ENCODE peak calls at places on chromosomes 16 and 17, in five cellular contexts. Q is stimulated activated naive CD8-positive, alpha-beta T cell treated with anti-CD3 and anti-CD28 coated beads, Interleukin-15, amount 100 ng/mL, for 72 hours; E is IMR-90; D is skeletal muscle cell; C is neural progenitor cell. T is an unnamed sample.

GRCh38 chr16:48373258-48374050 is 11.8 kb downstream of the SIAH1 start:
- DNase-seq in E (peak), Q (no peak), D (no peak), C (no peak), T (no peak)

GRCh38 chr16:11494029-11494428 is 92.7 kb downstream of the LITAF start:
- DNase-seq in C (no peak), D (no peak), E (no peak), Q (no peak), T (no peak)

GRCh38 chr17:40526668-40527067 is 25.2 kb upstream of the TNS4 start:
- DNase-seq in C (no peak), Q (no peak), E (no peak), D (no peak), T (no peak)

GRCh38 chr17:78664476-78665384 is 87.5 kb upstream of the DNAH17 start:
- DNase-seq in D (no peak), E (peak), Q (no peak), C (no peak), T (no peak)

GRCh38 chr17:10614536-10615155 is 42.5 kb downstream of the MYH3 start:
- DNase-seq in D (no peak), Q (peak), C (peak), E (peak), T (peak)

GRCh38 chr17:43769426-43769825 is 9.4 kb downstream of the DUSP3 start:
- DNase-seq in Q (no peak), E (no peak), D (no peak), C (no peak), T (no peak)

GRCh38 chr17:13030459-13031305 is 12.9 kb upstream of the ELAC2 start:
- DNase-seq in D (no peak), E (peak), Q (peak), C (peak), T (no peak)

GRCh38 chr16:4369006-4369766 is 2.5 kb upstream of the VASN start:
- DNase-seq in Q (no peak), E (peak), C (no peak), D (no peak), T (no peak)

GRCh38 chr16:75452464-75453190 is 11.9 kb downstream of the TMEM170A start:
- DNase-seq in Q (no peak), E (no peak), D (no peak), C (no peak), T (no peak)

GRCh38 chr16:24906199-24906808 is 60.5 kb downstream of the SLC5A11 start:
- DNase-seq in E (peak), Q (no peak), C (no peak), D (peak), T (no peak)

GRCh38 chr16:71622088-71622487 is 3.9 kb upstream of the MARVELD3 start:
- DNase-seq in E (no peak), Q (peak), C (no peak), D (no peak), T (no peak)

GRCh38 chr17:43126911-43127290 is 1.7 kb upstream of the BRCA1 start:
- DNase-seq in E (no peak), Q (no peak), D (no peak), C (no peak), T (no peak)

GRCh38 chr17:37678036-37678435 is 34.8 kb upstream of the DDX52 start:
- DNase-seq in D (no peak), E (no peak), C (no peak), Q (no peak), T (no peak)

GRCh38 chr16:70495425-70496182 is 27.8 kb downstream of the COG4 start:
- DNase-seq in C (no peak), D (no peak), Q (no peak), E (no peak), T (no peak)

GRCh38 chr16:3058173-3059030 is 7.0 kb upstream of the IL32 start:
- DNase-seq in C (peak), E (no peak), Q (peak), D (no peak), T (no peak)

GRCh38 chr16:84834403-84834772 is 14.6 kb downstream of the CRISPLD2 start:
- DNase-seq in D (no peak), E (no peak), Q (no peak), C (no peak), T (no peak)

GRCh38 chr17:30558313-30559195 is 81.3 kb downstream of the GOSR1 start:
- DNase-seq in C (no peak), E (no peak), Q (no peak), D (no peak), T (no peak)

GRCh38 chr17:14793237-14793636 is 471.9 kb downstream of the PMP22 start:
- DNase-seq in E (peak), D (no peak), Q (no peak), C (no peak), T (no peak)

GRCh38 chr17:45339646-45340605 is 23.1 kb upstream of the MAP3K14 start:
- DNase-seq in Q (no peak), E (no peak), C (no peak), D (no peak), T (no peak)

GRCh38 chr16:85812811-85813700 is 13.6 kb downstream of the COX4I1 start:
- DNase-seq in Q (no peak), D (no peak), C (no peak), E (no peak), T (no peak)

GRCh38 chr17:75535119-75535537 is 9.6 kb downstream of the LLGL2 start:
- DNase-seq in C (peak), D (no peak), E (no peak), Q (peak), T (no peak)